ENCODE peak calls at places on chromosomes 4 and X, in four cellular contexts. Y, P, A and B are unnamed samples.

GRCh38 chrX:7159132-7159861 is 11.3 kb upstream of the PUDP start:
- DNase-seq in P (no peak), A (peak; percentile 86), Y (no peak), B (no peak)

GRCh38 chr4:118981839-118982381 is 93.3 kb downstream of the SYNPO2 start:
- DNase-seq in Y (no peak), P (peak; percentile 68), A (peak; percentile 76), B (peak; percentile 79)

GRCh38 chr4:161248880-161249279 is 914.9 kb downstream of the FSTL5 start:
- DNase-seq in P (no peak), A (no peak), Y (no peak), B (no peak)

GRCh38 chr4:165715989-165716388 is 157.0 kb upstream of the TLL1 start:
- DNase-seq in P (no peak), Y (no peak), A (no peak), B (peak; percentile 36)

GRCh38 chr4:113637363-113637762 is 124.2 kb downstream of the CAMK2D start:
- DNase-seq in A (peak; percentile 13), Y (no peak), P (no peak), B (no peak)

GRCh38 chr4:2096073-2096609 is 37.0 kb downstream of the NAT8L start:
- DNase-seq in Y (no peak), P (no peak), A (peak; percentile 67), B (no peak)

GRCh38 chr4:111991797-111992196 is 153.5 kb upstream of the FAM241A start:
- DNase-seq in A (peak; percentile 56), Y (no peak), P (peak; percentile 40), B (peak; percentile 70)

GRCh38 chr4:154586296-154587033 is 4.1 kb downstream of the FGA start:
- DNase-seq in A (no peak), Y (no peak), P (no peak), B (no peak)

GRCh38 chr4:13700196-13701140 is 72.9 kb upstream of the BOD1L1 start:
- DNase-seq in A (peak; percentile 92), Y (no peak), P (peak; percentile 36), B (peak; percentile 81)

GRCh38 chr4:128310266-128310697 is 22.7 kb upstream of the PGRMC2 start:
- DNase-seq in Y (peak; percentile 48), P (peak; percentile 90), A (no peak), B (no peak)

GRCh38 chr4:8108261-8108660 is 50.4 kb downstream of the ABLIM2 start:
- DNase-seq in Y (peak; percentile 70), A (no peak), P (peak; percentile 74), B (no peak)

GRCh38 chr4:6076391-6076790 is 58.2 kb upstream of the C4orf50 start:
- DNase-seq in Y (no peak), P (no peak), A (peak; percentile 10), B (no peak)

GRCh38 chr4:54840992-54841768 is 183.4 kb downstream of the KIT start:
- DNase-seq in Y (no peak), A (peak; percentile 24), P (peak; percentile 10), B (no peak)

GRCh38 chrX:106401965-106402559 is 209.7 kb upstream of the RADX start:
- DNase-seq in P (peak; percentile 77), A (no peak), Y (peak; percentile 43), B (no peak)

DNA sequence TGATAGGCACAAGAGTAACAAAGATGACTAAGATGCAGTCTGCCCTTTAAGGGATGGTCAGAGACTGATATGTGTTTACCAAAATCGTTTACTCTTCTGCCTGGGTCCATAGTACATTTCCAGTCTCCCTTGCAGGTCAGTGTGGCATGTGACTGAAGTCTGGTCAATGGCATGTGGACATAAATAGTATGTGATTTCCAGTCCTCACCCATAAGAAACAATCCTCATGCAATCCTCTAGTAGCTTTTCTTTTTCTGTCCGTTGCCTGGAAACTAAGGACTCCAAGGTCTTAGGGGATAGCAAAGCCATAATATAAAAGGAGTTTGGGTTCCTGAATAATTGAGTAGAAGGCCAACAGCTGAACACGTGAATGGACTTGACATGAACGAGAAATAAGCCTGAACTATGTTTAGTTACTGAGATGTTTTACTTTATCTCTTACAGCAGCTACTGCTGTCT is 1.1 kb downstream of the SLC9B2 start:
- DNase-seq in P (peak; percentile 10), A (peak; percentile 10), Y (no peak), B (no peak)
- H3K4me3 ChIP-seq in P (peak overlapping the region; percentile 70), A (peak overlapping the region; percentile 88), Y (no peak overlapping the region), B (peak overlapping the region; percentile 81)

GRCh38 chr4:826508-827208 is 729 bp upstream of the CPLX1 start:
- DNase-seq in A (no peak), P (no peak), Y (peak; percentile 36), B (no peak)
- H3K4me3 ChIP-seq in A (no peak overlapping the region), P (no peak overlapping the region), Y (no peak overlapping the region), B (no peak overlapping the region)

DNA sequence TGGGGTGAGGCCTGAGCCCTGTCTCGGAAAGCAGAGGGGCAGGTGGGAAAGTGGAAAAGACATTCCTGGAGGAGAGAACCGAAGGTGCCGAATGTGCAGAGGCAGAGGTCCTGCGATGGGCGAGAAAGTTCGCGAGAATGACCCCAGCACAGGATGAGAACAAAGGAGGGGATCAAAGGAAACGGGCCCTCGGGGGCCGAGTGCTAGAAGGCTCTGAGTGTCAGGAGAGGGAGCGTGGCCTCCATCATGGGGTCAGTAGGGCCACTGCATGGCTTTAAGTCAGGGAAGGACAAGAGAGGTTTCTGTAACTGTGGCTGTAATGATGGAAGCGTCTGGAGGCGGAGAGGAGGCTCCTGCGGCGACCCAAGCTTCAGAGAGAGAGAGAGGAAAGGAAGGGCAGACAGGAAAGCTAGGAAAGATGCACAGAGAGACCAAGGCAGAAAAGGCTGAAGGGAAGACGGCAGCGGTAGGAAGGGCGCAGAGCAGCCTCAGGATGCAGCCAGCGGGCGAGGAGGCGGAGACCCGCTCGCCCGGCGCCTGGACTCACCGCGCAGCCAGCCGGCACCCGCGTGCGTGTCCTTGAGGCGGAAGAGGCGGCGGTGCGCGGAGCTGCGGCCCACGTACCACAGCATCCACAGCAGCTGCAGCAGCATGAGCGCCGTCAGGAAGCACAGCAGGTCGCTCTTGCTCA is 669 bp downstream of the OTOP1 start:
- DNase-seq in Y (no peak), P (no peak), A (no peak), B (no peak)
- H3K4me3 ChIP-seq in Y (no peak overlapping the region), P (no peak overlapping the region), A (no peak overlapping the region), B (no peak overlapping the region)

GRCh38 chr4:144501231-144501780 is 144.7 kb upstream of the HHIP start:
- DNase-seq in A (no peak), P (no peak), Y (no peak), B (no peak)

GRCh38 chr4:144499777-144500176 is 146.2 kb upstream of the HHIP start:
- DNase-seq in Y (no peak), A (no peak), P (no peak), B (no peak)

GRCh38 chr4:144509088-144509854 is 136.7 kb upstream of the HHIP start:
- DNase-seq in A (no peak), Y (no peak), P (no peak), B (no peak)

GRCh38 chr4:144507309-144508101 is 138.5 kb upstream of the HHIP start:
- DNase-seq in Y (no peak), P (no peak), A (no peak), B (no peak)

GRCh38 chr4:144504853-144505252 is 141.1 kb upstream of the HHIP start:
- DNase-seq in Y (no peak), A (no peak), P (no peak), B (no peak)
- H3K4me3 ChIP-seq in Y (no peak overlapping the region), A (no peak overlapping the region), P (no peak overlapping the region), B (no peak overlapping the region)

GRCh38 chrX:119971184-119971583 is 27.6 kb upstream of the NKAP start:
- DNase-seq in Y (no peak), A (no peak), P (no peak), B (no peak)

DNA sequence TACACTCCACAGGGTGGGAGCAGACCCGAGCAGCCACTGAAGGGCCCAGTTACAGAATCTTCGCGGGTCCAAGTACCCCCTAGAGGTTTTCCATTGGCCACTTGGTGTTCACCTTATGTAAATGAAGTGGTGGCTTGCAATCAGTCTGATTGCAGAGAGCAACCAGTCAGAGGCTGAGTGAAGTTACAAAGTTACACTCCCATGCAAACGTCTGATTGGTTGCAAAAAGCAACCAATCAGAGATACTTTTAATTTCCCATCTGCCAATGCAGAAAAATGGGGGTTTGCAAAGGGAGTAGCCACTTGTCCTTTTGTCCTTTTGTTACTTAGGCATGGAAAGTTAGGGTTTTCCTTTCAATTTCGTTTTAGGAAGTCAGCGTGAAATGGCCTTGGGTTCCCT is 27.0 kb upstream of the NKAP start:
- DNase-seq in P (peak; percentile 40), A (no peak), Y (no peak), B (no peak)
- H3K4me3 ChIP-seq in P (no peak overlapping the region), A (no peak overlapping the region), Y (no peak overlapping the region), B (no peak overlapping the region)

GRCh38 chrX:38249965-38250364 is 29.3 kb upstream of the SRPX start:
- DNase-seq in P (no peak), A (no peak), Y (no peak), B (peak; percentile 45)

GRCh38 chrX:38247051-38247450 is 26.4 kb upstream of the SRPX start:
- DNase-seq in Y (no peak), A (no peak), P (no peak), B (no peak)
- H3K4me3 ChIP-seq in Y (no peak overlapping the region), A (no peak overlapping the region), P (no peak overlapping the region), B (no peak overlapping the region)

DNA sequence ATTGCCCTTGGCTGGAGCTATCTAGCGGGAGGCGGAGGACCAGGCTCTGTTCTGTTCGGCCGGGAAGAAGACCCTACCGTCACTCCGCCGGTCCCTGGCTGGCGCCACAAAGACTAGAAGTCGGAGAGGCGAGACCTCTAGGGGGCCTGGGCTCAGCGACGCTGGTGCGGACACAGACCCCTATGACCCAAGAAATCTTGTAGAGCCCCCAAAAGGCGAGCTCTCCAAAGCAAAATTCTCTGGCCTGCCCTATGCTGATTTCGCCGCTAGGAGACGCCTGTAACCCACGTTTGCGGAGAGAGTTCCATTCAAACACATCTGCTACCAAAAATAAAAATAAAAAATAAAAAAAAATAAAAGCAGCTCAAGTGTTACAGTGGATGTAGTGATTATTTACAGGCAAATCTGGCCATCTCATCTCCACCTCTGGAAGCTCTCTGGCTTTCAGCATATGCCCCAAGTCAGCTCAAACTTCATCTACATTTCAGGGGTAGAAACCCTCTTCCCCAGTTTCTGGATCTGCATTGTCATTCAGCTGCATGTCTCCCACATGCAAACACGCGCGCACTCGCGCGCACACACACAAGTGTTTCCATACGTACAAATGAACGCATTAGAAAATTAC is 2.4 kb upstream of the PCDH10 start:
- DNase-seq in P (peak; percentile 5), Y (no peak), A (peak; percentile 59), B (peak; percentile 17)
- H3K4me3 ChIP-seq in P (no peak overlapping the region), Y (no peak overlapping the region), A (peak overlapping the region; percentile 72), B (peak overlapping the region; percentile 66)

DNA sequence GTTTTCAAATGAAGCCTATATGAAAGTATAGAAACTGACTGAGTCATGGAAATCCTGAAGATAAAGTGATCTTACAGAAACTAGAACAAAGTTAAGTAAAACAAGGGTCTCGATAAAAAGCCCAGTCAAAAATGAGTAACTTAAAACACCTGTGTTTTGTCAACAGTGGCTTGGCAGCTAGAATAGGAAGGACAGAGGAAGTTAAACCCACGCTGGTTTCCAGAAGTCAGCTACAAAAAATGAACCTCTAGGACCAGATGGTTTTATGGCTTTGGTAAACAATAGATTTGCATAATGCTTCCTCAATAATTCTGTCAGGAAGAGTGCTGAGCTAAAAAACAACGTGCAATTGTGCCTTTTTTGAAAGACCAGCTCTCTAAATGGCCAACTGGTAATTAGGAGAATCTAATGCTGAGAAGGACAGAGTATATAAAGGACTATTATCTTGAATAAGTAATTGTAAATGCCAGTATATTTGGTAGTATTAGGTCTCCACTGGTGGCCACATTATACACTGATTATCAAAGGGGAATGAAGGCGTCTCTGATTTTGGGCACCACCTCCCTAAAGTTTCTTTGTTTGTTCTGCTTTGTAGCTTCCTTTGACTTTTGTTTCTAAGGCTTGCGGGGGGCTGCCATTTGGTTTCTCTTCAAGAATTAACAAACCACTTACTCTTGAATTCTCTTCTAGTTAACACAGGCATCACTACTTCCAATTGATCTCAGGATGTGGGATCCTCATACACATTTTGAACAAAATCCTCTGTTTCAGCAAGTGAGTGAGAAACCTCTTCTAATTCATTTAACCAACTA is 72.2 kb upstream of the PPP3CA start:
- DNase-seq in P (peak; percentile 40), A (peak; percentile 89), Y (no peak), B (no peak)
- H3K4me3 ChIP-seq in P (no peak overlapping the region), A (no peak overlapping the region), Y (no peak overlapping the region), B (no peak overlapping the region)

GRCh38 chr4:184822356-184822755 is 3.4 kb downstream of the ACSL1 start:
- DNase-seq in A (no peak), P (no peak), Y (no peak), B (no peak)
- H3K4me3 ChIP-seq in A (no peak overlapping the region), P (no peak overlapping the region), Y (no peak overlapping the region), B (no peak overlapping the region)